ENCODE peak calls at places on chromosome 10, in ten cellular contexts. S, B, U, A, L, J, H, I, T and Z are unnamed samples.

GRCh38 chr10:28561531-28561930 is 28.6 kb downstream of the WAC start:
- DNase-seq in S (no peak), B (no peak), U (no peak), A (no peak), L (no peak), J (no peak), H (no peak), I (no peak), T (no peak), Z (no peak)

GRCh38 chr10:60878224-60878623 is 65.8 kb downstream of the RHOBTB1 start:
- DNase-seq in S (no peak), B (no peak), U (peak; percentile 60), A (peak; percentile 50), L (no peak), J (no peak), H (no peak), I (no peak), T (no peak), Z (no peak)

GRCh38 chr10:19993714-19994343 is 177.6 kb downstream of the PLXDC2 start:
- DNase-seq in S (no peak), B (no peak), U (no peak), A (peak; percentile 67), L (no peak), J (no peak), H (no peak), I (no peak), T (no peak), Z (no peak)

GRCh38 chr10:22420787-22421517 is 75.7 kb downstream of the SPAG6 start:
- DNase-seq in S (no peak), B (no peak), U (no peak), A (peak; percentile 37), L (peak; percentile 52), J (no peak), H (no peak), I (no peak), T (no peak), Z (no peak)

GRCh38 chr10:130491698-130492050 is 355.5 kb downstream of the GLRX3 start:
- DNase-seq in S (no peak), B (no peak), U (no peak), A (no peak), L (no peak), J (no peak), H (no peak), I (peak; percentile 19), T (no peak), Z (no peak)

GRCh38 chr10:102231357-102232318 is 5.5 kb downstream of the ELOVL3 start:
- DNase-seq in S (peak; percentile 2), B (peak; percentile 51), U (peak; percentile 68), A (no peak), L (peak; percentile 68), J (peak; percentile 78), H (no peak), I (no peak), T (peak; percentile 82), Z (peak; percentile 69)

GRCh38 chr10:110881247-110881646 is 9.5 kb downstream of the PDCD4 start:
- DNase-seq in S (no peak), B (no peak), U (no peak), A (no peak), L (no peak), J (no peak), H (no peak), I (no peak), T (no peak), Z (no peak)

GRCh38 chr10:3136336-3136735 is 36.2 kb downstream of the PITRM1 start:
- DNase-seq in S (no peak), B (no peak), U (peak; percentile 83), A (no peak), L (peak; percentile 51), J (no peak), H (no peak), I (no peak), T (no peak), Z (no peak)

GRCh38 chr10:22253578-22253882 is 35.7 kb upstream of the EBLN1 start:
- DNase-seq in S (no peak), B (peak; percentile 23), U (peak; percentile 71), A (no peak), L (peak; percentile 35), J (peak; percentile 29), H (peak; percentile 42), I (peak; percentile 84), T (no peak), Z (no peak)

GRCh38 chr10:112953075-112953501 is 3.0 kb downstream of the TCF7L2 start:
- DNase-seq in S (no peak), B (no peak), U (peak; percentile 60), A (peak; percentile 46), L (peak; percentile 60), J (peak; percentile 22), H (peak; percentile 66), I (peak; percentile 69), T (no peak), Z (no peak)

GRCh38 chr10:64863836-64864235 is 1342.6 kb downstream of the REEP3 start:
- DNase-seq in S (no peak), B (no peak), U (no peak), A (no peak), L (no peak), J (no peak), H (no peak), I (no peak), T (no peak), Z (no peak)

GRCh38 chr10:133264455-133264854 is 12.2 kb downstream of the ADAM8 start:
- DNase-seq in S (no peak), B (peak; percentile 47), U (no peak), A (no peak), L (no peak), J (no peak), H (no peak), I (no peak), T (no peak), Z (no peak)

GRCh38 chr10:110774069-110775021 is 97.4 kb upstream of the PDCD4 start:
- DNase-seq in S (no peak), B (no peak), U (no peak), A (peak; percentile 91), L (peak; percentile 92), J (no peak), H (no peak), I (no peak), T (peak; percentile 38), Z (no peak)

GRCh38 chr10:50653142-50653541 is 29.4 kb upstream of the SGMS1 start:
- DNase-seq in S (no peak), B (no peak), U (no peak), A (peak; percentile 16), L (peak; percentile 58), J (no peak), H (peak; percentile 22), I (no peak), T (no peak), Z (no peak)

GRCh38 chr10:79046991-79047874 is 21.5 kb upstream of the ZMIZ1 start:
- DNase-seq in S (no peak), B (no peak), U (no peak), A (no peak), L (no peak), J (no peak), H (no peak), I (peak; percentile 59), T (no peak), Z (peak; percentile 23)

GRCh38 chr10:66822801-66823200 is 103.0 kb upstream of the LRRTM3 start:
- DNase-seq in S (no peak), B (no peak), U (no peak), A (no peak), L (no peak), J (no peak), H (no peak), I (no peak), T (no peak), Z (no peak)

GRCh38 chr10:102159051-102159597 is 6.9 kb downstream of the NOLC1 start:
- DNase-seq in S (no peak), B (no peak), U (no peak), A (peak; percentile 19), L (peak; percentile 72), J (no peak), H (no peak), I (no peak), T (no peak), Z (no peak)

GRCh38 chr10:125409756-125410155 is 249.4 kb upstream of the CTBP2 start:
- DNase-seq in S (no peak), B (no peak), U (no peak), A (no peak), L (no peak), J (no peak), H (no peak), I (no peak), T (no peak), Z (no peak)

GRCh38 chr10:112823007-112823406 is 127.0 kb upstream of the TCF7L2 start:
- DNase-seq in S (no peak), B (no peak), U (no peak), A (no peak), L (no peak), J (no peak), H (no peak), I (no peak), T (no peak), Z (no peak)

GRCh38 chr10:21732067-21732772 is 198.2 kb downstream of the MLLT10 start:
- DNase-seq in S (peak; percentile 49), B (peak; percentile 30), U (peak; percentile 82), A (peak; percentile 70), L (peak; percentile 81), J (peak; percentile 79), H (peak; percentile 63), I (no peak), T (peak; percentile 46), Z (peak; percentile 64)

GRCh38 chr10:102241444-102242117 is at the start of gene PITX3:
- DNase-seq in S (peak; percentile 76), B (peak; percentile 87), U (peak; percentile 97), A (peak; percentile 90), L (peak; percentile 94), J (peak; percentile 92), H (peak; percentile 82), I (peak; percentile 96), T (peak; percentile 99), Z (peak; percentile 86)

GRCh38 chr10:92848441-92849233 is at the start of gene EXOC6:
- DNase-seq in S (peak; percentile 80), B (peak; percentile 85), U (peak; percentile 91), A (peak; percentile 72), L (peak; percentile 91), J (peak; percentile 75), H (peak; percentile 87), I (peak; percentile 85), T (peak; percentile 70), Z (peak; percentile 86)

GRCh38 chr10:14173391-14173705 is 157.4 kb downstream of the FRMD4A start:
- DNase-seq in S (no peak), B (no peak), U (no peak), A (no peak), L (peak; percentile 54), J (no peak), H (no peak), I (no peak), T (no peak), Z (no peak)

GRCh38 chr10:17838080-17838634 is 29.0 kb downstream of the MRC1 start:
- DNase-seq in S (no peak), B (no peak), U (no peak), A (no peak), L (no peak), J (no peak), H (no peak), I (no peak), T (no peak), Z (no peak)

GRCh38 chr10:73785721-73786511 is 510 bp downstream of the ZSWIM8 start:
- DNase-seq in S (no peak), B (peak; percentile 42), U (peak; percentile 73), A (peak; percentile 35), L (peak; percentile 82), J (peak; percentile 60), H (peak; percentile 43), I (no peak), T (no peak), Z (peak; percentile 66)

GRCh38 chr10:72250666-72251065 is 23.1 kb upstream of the DDIT4 start:
- DNase-seq in S (no peak), B (no peak), U (peak; percentile 79), A (peak; percentile 48), L (peak; percentile 84), J (no peak), H (peak; percentile 38), I (peak; percentile 70), T (no peak), Z (peak; percentile 74)

GRCh38 chr10:133159611-133159949 is 439 bp upstream of the KNDC1 start:
- DNase-seq in S (no peak), B (no peak), U (no peak), A (no peak), L (no peak), J (no peak), H (no peak), I (peak; percentile 51), T (no peak), Z (no peak)

GRCh38 chr10:69499726-69500689 is 48.7 kb downstream of the TSPAN15 start:
- DNase-seq in S (no peak), B (no peak), U (no peak), A (no peak), L (no peak), J (no peak), H (no peak), I (peak; percentile 49), T (no peak), Z (peak; percentile 38)